ENCODE peak calls at places on chromosomes 11 and 22, in seven cellular contexts. O is pancreas, K is left ventricle myocardium inferior, J is uterus, L is neuronal stem cell, M is psoas muscle, F is tibial nerve. P is an unnamed sample.

GRCh38 chr11:19597194-19597593 is 115.4 kb upstream of the NAV2 start:
- DNase-seq in O (no peak), K (no peak), J (no peak), L (no peak), M (no peak), F (no peak), P (no peak)

GRCh38 chr22:20946080-20946986 is 20.7 kb upstream of the AIFM3 start:
- DNase-seq in O (no peak), K (no peak), J (no peak), L (no peak), M (no peak), F (no peak), P (no peak)

GRCh38 chr22:22818861-22819855 is 68.5 kb upstream of the IGLL5 start:
- DNase-seq in O (no peak), K (no peak), J (no peak), L (no peak), M (no peak), F (no peak), P (no peak)

GRCh38 chr11:29227816-29228215 is 789.0 kb downstream of the KCNA4 start:
- DNase-seq in O (no peak), K (no peak), J (no peak), L (no peak), M (no peak), F (no peak), P (no peak)

GRCh38 chr11:2273311-2273710 is 2.9 kb upstream of the ASCL2 start:
- DNase-seq in O (no peak), K (no peak), J (peak; percentile 6), L (no peak), M (no peak), F (no peak), P (no peak)

GRCh38 chr11:1827931-1828330 is 6.9 kb upstream of the SYT8 start:
- DNase-seq in O (peak; percentile 34), K (no peak), J (no peak), L (no peak), M (no peak), F (no peak), P (no peak)

GRCh38 chr11:132026746-132027145 is 656.3 kb downstream of the NTM start:
- DNase-seq in O (no peak), K (no peak), J (no peak), L (no peak), M (no peak), F (no peak), P (no peak)

GRCh38 chr11:104872393-104872792 is 25.9 kb downstream of the CASP12 start:
- DNase-seq in O (no peak), K (no peak), J (no peak), L (no peak), M (no peak), F (no peak), P (no peak)

GRCh38 chr11:5489571-5490357 is 1.3 kb downstream of the OR52D1 start:
- DNase-seq in O (no peak), K (no peak), J (no peak), L (no peak), M (no peak), F (no peak), P (no peak)

GRCh38 chr11:19398273-19398672 is 157.5 kb upstream of the E2F8 start:
- DNase-seq in O (no peak), K (no peak), J (no peak), L (no peak), M (no peak), F (no peak), P (no peak)

GRCh38 chr11:42296910-42297309 is 837.5 kb upstream of the LRRC4C start:
- DNase-seq in O (no peak), K (no peak), J (no peak), L (no peak), M (no peak), F (no peak), P (no peak)

GRCh38 chr22:26835929-26836528 is 178.6 kb downstream of the MIAT start:
- DNase-seq in O (peak; percentile 44), K (no peak), J (no peak), L (peak; percentile 84), M (no peak), F (peak; percentile 32), P (peak; percentile 57)

GRCh38 chr11:125394306-125394705 is 101.8 kb downstream of the FEZ1 start:
- DNase-seq in O (no peak), K (no peak), J (no peak), L (no peak), M (no peak), F (no peak), P (no peak)

GRCh38 chr11:31045335-31045734 is 324.2 kb downstream of the DCDC1 start:
- DNase-seq in O (no peak), K (no peak), J (no peak), L (peak; percentile 6), M (no peak), F (no peak), P (peak; percentile 9)

GRCh38 chr11:117230286-117230961 is 1.4 kb downstream of the PCSK7 start:
- DNase-seq in O (no peak), K (no peak), J (no peak), L (no peak), M (no peak), F (no peak), P (no peak)

GRCh38 chr11:31655483-31655882 is 145.9 kb downstream of the ELP4 start:
- DNase-seq in O (no peak), K (no peak), J (no peak), L (no peak), M (no peak), F (no peak), P (no peak)

DNA sequence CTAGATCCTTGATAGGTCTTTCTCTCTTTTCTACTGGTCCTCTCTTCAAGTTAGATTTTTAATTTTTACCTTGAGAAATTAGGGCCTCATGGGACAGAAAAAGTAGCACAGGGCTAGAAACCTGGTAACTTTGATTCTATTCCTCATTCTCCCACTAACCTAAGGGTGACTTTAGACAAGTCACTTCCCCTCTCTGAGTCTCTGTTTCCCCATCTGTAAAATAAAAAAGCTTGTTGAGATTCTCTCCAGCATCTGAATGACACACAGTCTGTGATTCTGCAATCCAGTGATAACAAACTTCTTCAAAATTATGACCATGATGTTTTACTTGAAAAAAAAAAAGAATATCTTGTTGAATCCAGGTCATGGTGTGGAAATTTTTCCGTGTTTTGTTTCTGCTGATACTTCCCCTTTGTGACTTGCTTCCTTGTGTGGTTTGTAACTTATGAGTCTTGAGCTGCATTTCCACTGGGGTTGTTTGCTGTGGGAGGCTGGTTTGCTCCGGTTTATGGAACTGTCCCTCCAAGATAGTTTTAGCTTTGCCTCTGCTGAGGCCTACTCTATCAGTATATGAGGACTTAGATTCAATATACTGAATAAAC is 9.8 kb upstream of the MPEG1 start:
- DNase-seq in O (no peak), K (no peak), J (no peak), L (no peak), M (no peak), F (no peak), P (no peak)
- H3K4me1 ChIP-seq in O (no peaks in the 10 kb centered on the region), K (peaks cover 34% of the 10 kb centered on the region), J (no peaks in the 10 kb centered on the region), L (no peaks in the 10 kb centered on the region), M (no peaks in the 10 kb centered on the region), F (peaks cover under 1% of the 10 kb centered on the region), P (no peaks in the 10 kb centered on the region)

GRCh38 chr11:27465629-27466028 is 7.0 kb downstream of the LGR4 start:
- DNase-seq in O (no peak), K (no peak), J (no peak), L (no peak), M (no peak), F (no peak), P (no peak)

GRCh38 chr11:27464155-27464759 is 8.3 kb downstream of the LGR4 start:
- DNase-seq in O (no peak), K (no peak), J (no peak), L (no peak), M (no peak), F (no peak), P (peak; percentile 30)

GRCh38 chr11:27468209-27468608 is 4.4 kb downstream of the LGR4 start:
- DNase-seq in O (no peak), K (no peak), J (no peak), L (no peak), M (no peak), F (no peak), P (no peak)

GRCh38 chr11:27467181-27467913 is 5.2 kb downstream of the LGR4 start:
- DNase-seq in O (no peak), K (no peak), J (no peak), L (no peak), M (no peak), F (no peak), P (no peak)

DNA sequence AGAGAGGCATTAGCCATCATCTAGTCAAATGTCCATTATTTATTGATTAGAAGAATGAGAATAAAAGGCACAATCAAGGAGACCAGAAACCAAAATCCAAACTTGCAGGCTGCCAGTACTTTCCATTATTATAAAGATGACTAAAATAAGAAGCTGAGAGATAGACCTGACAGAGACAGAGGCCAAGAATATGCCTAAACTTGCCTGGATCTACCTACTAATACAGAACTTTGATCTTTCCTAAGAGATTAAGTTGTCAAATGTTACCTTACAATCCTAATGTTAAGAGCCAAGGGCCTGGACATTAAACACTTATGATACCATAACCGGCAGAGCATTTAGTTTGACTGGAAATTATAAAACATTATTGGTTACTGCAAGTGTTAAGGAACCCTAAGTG is 6.2 kb downstream of the LGR4 start:
- DNase-seq in O (no peak), K (no peak), J (no peak), L (no peak), M (no peak), F (no peak), P (no peak)
- H3K4me1 ChIP-seq in O (peaks cover 49% of the 10 kb centered on the region), K (peaks cover 70% of the 10 kb centered on the region), J (peaks cover 6% of the 10 kb centered on the region), L (peaks cover 61% of the 10 kb centered on the region), M (peaks cover 49% of the 10 kb centered on the region), F (peaks cover 10% of the 10 kb centered on the region), P (peaks cover 51% of the 10 kb centered on the region)

DNA sequence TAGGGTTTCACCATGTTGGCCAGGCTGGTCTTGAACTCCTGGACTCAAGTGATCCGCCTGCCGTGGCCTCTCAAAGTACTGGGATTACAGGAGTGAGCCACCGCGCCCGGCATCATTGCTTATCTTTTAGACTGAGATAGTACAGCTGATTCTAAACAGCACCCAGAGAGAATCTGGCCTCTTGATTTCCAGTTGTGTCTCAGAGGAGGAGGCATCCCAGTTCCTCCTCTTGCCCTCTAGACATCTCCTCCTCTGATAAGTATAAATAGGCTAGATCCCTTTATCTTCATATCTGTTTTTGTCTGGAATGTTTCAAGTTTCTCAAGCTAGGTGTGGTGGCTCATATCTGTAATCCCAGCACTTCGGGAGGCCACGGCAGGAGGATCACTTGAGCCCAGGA is 7.0 kb downstream of the MARK2 start:
- DNase-seq in O (no peak), K (no peak), J (no peak), L (no peak), M (no peak), F (no peak), P (peak; percentile 20)
- H3K4me1 ChIP-seq in O (peaks cover 93% of the 10 kb centered on the region), K (peaks cover 77% of the 10 kb centered on the region), J (no peaks in the 10 kb centered on the region), L (peaks cover 18% of the 10 kb centered on the region), M (peaks cover 44% of the 10 kb centered on the region), F (peaks cover 51% of the 10 kb centered on the region), P (peaks cover 80% of the 10 kb centered on the region)

GRCh38 chr11:66067640-66068039 is 2.4 kb upstream of the PACS1 start:
- DNase-seq in O (no peak), K (no peak), J (no peak), L (no peak), M (no peak), F (no peak), P (no peak)

GRCh38 chr11:66068154-66068821 is 1.8 kb upstream of the PACS1 start:
- DNase-seq in O (peak; percentile 79), K (peak; percentile 69), J (peak; percentile 61), L (peak; percentile 78), M (peak; percentile 79), F (peak; percentile 78), P (peak; percentile 89)

GRCh38 chr11:66070604-66071325 is 693 bp downstream of the PACS1 start:
- DNase-seq in O (peak; percentile 74), K (peak; percentile 68), J (peak; percentile 43), L (no peak), M (peak; percentile 77), F (peak; percentile 47), P (no peak)

GRCh38 chr11:66069715-66070603 is at the start of gene PACS1:
- DNase-seq in O (peak; percentile 79), K (peak; percentile 86), J (peak; percentile 79), L (no peak), M (peak; percentile 86), F (peak; percentile 45), P (no peak)

GRCh38 chr11:66068923-66069714 is 953 bp upstream of the PACS1 start:
- DNase-seq in O (peak; percentile 69), K (peak; percentile 40), J (no peak), L (no peak), M (no peak), F (peak; percentile 28), P (no peak)
- H3K4me1 ChIP-seq in O (peaks cover 17% of the 10 kb centered on the region), K (peaks cover 47% of the 10 kb centered on the region), J (no peaks in the 10 kb centered on the region), L (peaks cover 4% of the 10 kb centered on the region), M (peaks cover 19% of the 10 kb centered on the region), F (peaks cover 20% of the 10 kb centered on the region), P (peaks cover 15% of the 10 kb centered on the region)